ENCODE peak calls at places on chromosome 2, in six cellular contexts. One of them, this sample, is unnamed.
A peak's percentile ranks its signal among the peaks of the same experiment; 100 is the strongest.

GRCh38 chr2:12674644-12675328 is 42.0 kb upstream of the TRIB2 start:
- DNase-seq in pancreas: no peak
- DNase-seq in kidney epithelial cell: no peak
- DNase-seq in fibroblast of villous mesenchyme: no peak
- DNase-seq in PC-3: no peak
- DNase-seq in tibial artery: no peak
- DNase-seq in this sample: no peak

GRCh38 chr2:40758778-40759177 is 306.9 kb upstream of the SLC8A1 start:
- DNase-seq in pancreas: no peak
- DNase-seq in kidney epithelial cell: no peak
- DNase-seq in fibroblast of villous mesenchyme: peak; percentile 4
- DNase-seq in PC-3: no peak
- DNase-seq in tibial artery: no peak
- DNase-seq in this sample: peak; percentile 11

GRCh38 chr2:143452817-143453462 is 323.7 kb downstream of the ARHGAP15 start:
- DNase-seq in pancreas: no peak
- DNase-seq in kidney epithelial cell: no peak
- DNase-seq in fibroblast of villous mesenchyme: no peak
- DNase-seq in PC-3: no peak
- DNase-seq in tibial artery: no peak
- DNase-seq in this sample: no peak

GRCh38 chr2:32680937-32681336 is 53.1 kb downstream of the TTC27 start:
- DNase-seq in pancreas: no peak
- DNase-seq in kidney epithelial cell: no peak
- DNase-seq in fibroblast of villous mesenchyme: no peak
- DNase-seq in PC-3: peak; percentile 26
- DNase-seq in tibial artery: no peak
- DNase-seq in this sample: no peak

GRCh38 chr2:96147593-96148201 is 2.5 kb upstream of the DUSP2 start:
- DNase-seq in pancreas: peak; percentile 20
- DNase-seq in kidney epithelial cell: no peak
- DNase-seq in fibroblast of villous mesenchyme: no peak
- DNase-seq in PC-3: no peak
- DNase-seq in tibial artery: peak; percentile 60
- DNase-seq in this sample: no peak

GRCh38 chr2:169683054-169683424 is 11.2 kb downstream of the CFAP210 start:
- DNase-seq in pancreas: no peak
- DNase-seq in kidney epithelial cell: no peak
- DNase-seq in fibroblast of villous mesenchyme: no peak
- DNase-seq in PC-3: peak; percentile 72
- DNase-seq in tibial artery: no peak
- DNase-seq in this sample: no peak

GRCh38 chr2:207416936-207417718 is 112.6 kb upstream of the CREB1 start:
- DNase-seq in pancreas: no peak
- DNase-seq in kidney epithelial cell: peak; percentile 51
- DNase-seq in fibroblast of villous mesenchyme: no peak
- DNase-seq in PC-3: peak; percentile 39
- DNase-seq in tibial artery: no peak
- DNase-seq in this sample: peak; percentile 18

GRCh38 chr2:173488861-173489260 is 134.2 kb downstream of the CDCA7 start:
- DNase-seq in pancreas: no peak
- DNase-seq in kidney epithelial cell: no peak
- DNase-seq in fibroblast of villous mesenchyme: no peak
- DNase-seq in PC-3: peak; percentile 3
- DNase-seq in tibial artery: no peak
- DNase-seq in this sample: peak; percentile 22

GRCh38 chr2:161123531-161124030 is 36.6 kb upstream of the TANK start:
- DNase-seq in pancreas: no peak
- DNase-seq in kidney epithelial cell: no peak
- DNase-seq in fibroblast of villous mesenchyme: no peak
- DNase-seq in PC-3: peak; percentile 88
- DNase-seq in tibial artery: no peak
- DNase-seq in this sample: no peak

GRCh38 chr2:50086450-50086849 is 932.1 kb upstream of the FSHR start:
- DNase-seq in pancreas: no peak
- DNase-seq in kidney epithelial cell: no peak
- DNase-seq in fibroblast of villous mesenchyme: no peak
- DNase-seq in PC-3: no peak
- DNase-seq in tibial artery: no peak
- DNase-seq in this sample: no peak

GRCh38 chr2:18474690-18475089 is 85.8 kb downstream of the RDH14 start:
- DNase-seq in pancreas: no peak
- DNase-seq in kidney epithelial cell: no peak
- DNase-seq in fibroblast of villous mesenchyme: no peak
- DNase-seq in PC-3: no peak
- DNase-seq in tibial artery: no peak
- DNase-seq in this sample: peak; percentile 23

GRCh38 chr2:72512376-72512775 is 313.5 kb downstream of the EXOC6B start:
- DNase-seq in pancreas: no peak
- DNase-seq in kidney epithelial cell: no peak
- DNase-seq in fibroblast of villous mesenchyme: no peak
- DNase-seq in PC-3: no peak
- DNase-seq in tibial artery: no peak
- DNase-seq in this sample: no peak

GRCh38 chr2:16252251-16252650 is 311.9 kb downstream of the MYCN start:
- DNase-seq in pancreas: no peak
- DNase-seq in kidney epithelial cell: no peak
- DNase-seq in fibroblast of villous mesenchyme: no peak
- DNase-seq in PC-3: no peak
- DNase-seq in tibial artery: no peak
- DNase-seq in this sample: no peak

GRCh38 chr2:121072784-121073183 is 212.2 kb downstream of the TFCP2L1 start:
- DNase-seq in pancreas: no peak
- DNase-seq in kidney epithelial cell: no peak
- DNase-seq in fibroblast of villous mesenchyme: no peak
- DNase-seq in PC-3: no peak
- DNase-seq in tibial artery: no peak
- DNase-seq in this sample: no peak

GRCh38 chr2:130890941-130891669 is 54.4 kb downstream of the ARHGEF4 start:
- DNase-seq in pancreas: no peak
- DNase-seq in kidney epithelial cell: no peak
- DNase-seq in fibroblast of villous mesenchyme: no peak
- DNase-seq in PC-3: peak; percentile 57
- DNase-seq in tibial artery: no peak
- DNase-seq in this sample: no peak

GRCh38 chr2:106562826-106563594 is 75.8 kb downstream of the CD8B2 start:
- DNase-seq in pancreas: no peak
- DNase-seq in kidney epithelial cell: no peak
- DNase-seq in fibroblast of villous mesenchyme: no peak
- DNase-seq in PC-3: no peak
- DNase-seq in tibial artery: no peak
- DNase-seq in this sample: no peak

GRCh38 chr2:121349721-121350401 is 64.9 kb upstream of the TFCP2L1 start:
- DNase-seq in pancreas: no peak
- DNase-seq in kidney epithelial cell: no peak
- DNase-seq in fibroblast of villous mesenchyme: no peak
- DNase-seq in PC-3: no peak
- DNase-seq in tibial artery: no peak
- DNase-seq in this sample: no peak

DNA sequence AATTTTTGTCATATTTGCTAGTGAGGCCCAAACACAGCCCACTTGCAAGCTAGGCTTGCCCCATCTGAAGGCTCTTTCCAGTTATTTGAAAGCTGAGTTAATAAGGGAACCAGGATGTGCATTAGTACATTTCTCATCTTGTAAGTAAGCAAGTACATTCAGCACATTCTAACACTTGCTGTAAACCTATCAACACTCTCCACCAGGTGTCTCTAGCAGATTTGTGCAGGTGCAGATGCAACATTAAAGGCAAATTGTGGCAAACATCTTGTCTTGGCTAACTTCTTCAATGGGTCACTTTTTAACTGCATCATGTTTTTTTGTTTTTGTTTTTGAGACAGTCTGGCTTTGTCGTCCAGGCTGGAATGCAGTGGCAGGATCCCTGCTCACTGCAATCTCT is 25.3 kb upstream of the MFSD6 start:
- DNase-seq in pancreas: no peak
- DNase-seq in kidney epithelial cell: peak; percentile 42
- DNase-seq in fibroblast of villous mesenchyme: peak; percentile 59
- DNase-seq in PC-3: peak; percentile 72
- DNase-seq in tibial artery: no peak
- DNase-seq in this sample: peak; percentile 65
- TF ChIP-seq CTCF in pancreas: peak; percentile 20
- TF ChIP-seq CTCF in kidney epithelial cell: peak; percentile 58
- TF ChIP-seq CTCF in fibroblast of villous mesenchyme: peak; percentile 42
- TF ChIP-seq CTCF in PC-3: peak; percentile 80
- TF ChIP-seq CTCF in tibial artery: peak; percentile 32
- TF ChIP-seq CTCF in this sample: peak; percentile 46

GRCh38 chr2:231684314-231685223 is 23.8 kb upstream of the PTMA start:
- DNase-seq in pancreas: no peak
- DNase-seq in kidney epithelial cell: no peak
- DNase-seq in fibroblast of villous mesenchyme: no peak
- DNase-seq in PC-3: no peak
- DNase-seq in tibial artery: no peak
- DNase-seq in this sample: no peak

GRCh38 chr2:231685349-231686191 is 22.8 kb upstream of the PTMA start:
- DNase-seq in pancreas: no peak
- DNase-seq in kidney epithelial cell: no peak
- DNase-seq in fibroblast of villous mesenchyme: no peak
- DNase-seq in PC-3: no peak
- DNase-seq in tibial artery: no peak
- DNase-seq in this sample: no peak

GRCh38 chr2:231687133-231687852 is 21.0 kb upstream of the PTMA start:
- DNase-seq in pancreas: peak; percentile 71
- DNase-seq in kidney epithelial cell: no peak
- DNase-seq in fibroblast of villous mesenchyme: peak; percentile 51
- DNase-seq in PC-3: peak; percentile 31
- DNase-seq in tibial artery: no peak
- DNase-seq in this sample: peak; percentile 30

GRCh38 chr2:231687961-231688360 is 20.4 kb upstream of the PTMA start:
- DNase-seq in pancreas: no peak
- DNase-seq in kidney epithelial cell: no peak
- DNase-seq in fibroblast of villous mesenchyme: no peak
- DNase-seq in PC-3: no peak
- DNase-seq in tibial artery: no peak
- DNase-seq in this sample: no peak

DNA sequence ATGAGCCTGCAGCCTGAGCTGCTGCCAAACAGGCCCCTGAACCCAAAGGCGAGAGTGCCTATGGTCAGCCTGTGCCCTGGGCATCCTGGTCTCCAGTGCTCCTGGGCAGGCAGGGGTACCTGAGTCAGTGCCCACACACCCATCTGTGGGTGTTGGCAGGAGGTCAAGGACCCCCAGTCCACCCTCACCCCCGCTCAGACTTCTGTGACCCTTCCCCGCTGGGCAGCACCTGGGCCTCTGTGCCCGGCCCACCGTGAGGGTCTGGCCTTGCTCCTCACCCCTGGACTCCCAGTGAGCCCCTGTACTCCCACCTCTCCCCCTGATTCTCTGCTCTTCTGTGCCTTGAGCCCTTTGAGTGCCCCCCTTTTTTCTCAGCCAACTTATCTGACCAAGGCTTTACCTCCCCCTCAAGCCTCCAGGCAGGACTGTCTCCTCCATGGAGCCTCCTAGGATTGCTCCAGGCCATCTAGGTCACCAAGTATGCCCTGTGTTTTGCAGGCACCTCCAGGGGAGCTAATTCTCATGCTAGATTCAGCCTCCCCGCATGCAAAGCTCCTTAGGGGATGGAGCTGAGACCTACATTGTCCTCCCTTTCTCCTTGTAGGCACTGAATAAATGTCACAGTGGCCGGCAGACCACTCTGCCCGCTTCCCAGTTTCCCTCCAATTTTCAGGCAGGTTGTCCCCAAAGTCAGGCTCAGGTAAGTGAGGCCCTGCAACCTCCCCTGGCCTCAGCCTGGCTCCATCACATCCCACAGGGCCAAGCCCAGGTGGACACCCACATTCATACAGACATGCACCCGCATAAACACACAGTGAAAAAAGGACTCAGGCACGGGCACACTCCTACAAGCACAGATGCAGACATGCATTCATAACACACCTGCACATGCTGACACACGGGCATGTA is 21.9 kb upstream of the PTMA start:
- DNase-seq in pancreas: no peak
- DNase-seq in kidney epithelial cell: no peak
- DNase-seq in fibroblast of villous mesenchyme: no peak
- DNase-seq in PC-3: no peak
- DNase-seq in tibial artery: no peak
- DNase-seq in this sample: no peak
- H3K4me3 ChIP-seq in pancreas: no peak overlapping the region
- H3K4me3 ChIP-seq in kidney epithelial cell: no peak overlapping the region
- H3K4me3 ChIP-seq in fibroblast of villous mesenchyme: no peak overlapping the region
- H3K4me3 ChIP-seq in PC-3: no peak overlapping the region
- H3K4me3 ChIP-seq in tibial artery: no peak overlapping the region
- H3K4me3 ChIP-seq in this sample: no peak overlapping the region

GRCh38 chr2:34102359-34102758 is 503.3 kb upstream of the FAM98A start:
- DNase-seq in pancreas: no peak
- DNase-seq in kidney epithelial cell: no peak
- DNase-seq in fibroblast of villous mesenchyme: no peak
- DNase-seq in PC-3: peak; percentile 10
- DNase-seq in tibial artery: no peak
- DNase-seq in this sample: peak; percentile 6

GRCh38 chr2:34099377-34099776 is 500.3 kb upstream of the FAM98A start:
- DNase-seq in pancreas: no peak
- DNase-seq in kidney epithelial cell: no peak
- DNase-seq in fibroblast of villous mesenchyme: no peak
- DNase-seq in PC-3: no peak
- DNase-seq in tibial artery: no peak
- DNase-seq in this sample: no peak

GRCh38 chr2:34093790-34094189 is 494.7 kb upstream of the FAM98A start:
- DNase-seq in pancreas: no peak
- DNase-seq in kidney epithelial cell: no peak
- DNase-seq in fibroblast of villous mesenchyme: no peak
- DNase-seq in PC-3: no peak
- DNase-seq in tibial artery: no peak
- DNase-seq in this sample: no peak

GRCh38 chr2:34096552-34097171 is 497.6 kb upstream of the FAM98A start:
- DNase-seq in pancreas: peak; percentile 37
- DNase-seq in kidney epithelial cell: no peak
- DNase-seq in fibroblast of villous mesenchyme: peak; percentile 48
- DNase-seq in PC-3: peak; percentile 84
- DNase-seq in tibial artery: no peak
- DNase-seq in this sample: peak; percentile 72
- TF ChIP-seq CTCF in pancreas: peak; percentile 84
- TF ChIP-seq CTCF in kidney epithelial cell: peak; percentile 64
- TF ChIP-seq CTCF in fibroblast of villous mesenchyme: peak; percentile 55
- TF ChIP-seq CTCF in PC-3: peak; percentile 85
- TF ChIP-seq CTCF in tibial artery: peak; percentile 60
- TF ChIP-seq CTCF in this sample: peak; percentile 58

GRCh38 chr2:39666489-39667141 is 898 bp downstream of the TMEM178A start:
- DNase-seq in pancreas: no peak
- DNase-seq in kidney epithelial cell: no peak
- DNase-seq in fibroblast of villous mesenchyme: peak; percentile 7
- DNase-seq in PC-3: no peak
- DNase-seq in tibial artery: no peak
- DNase-seq in this sample: peak; percentile 13
- H3K4me3 ChIP-seq in pancreas: peak overlapping the region; percentile 52
- H3K4me3 ChIP-seq in kidney epithelial cell: peak overlapping the region; percentile 49
- H3K4me3 ChIP-seq in fibroblast of villous mesenchyme: peak overlapping the region; percentile 48
- H3K4me3 ChIP-seq in PC-3: peak overlapping the region; percentile 54
- H3K4me3 ChIP-seq in tibial artery: peak overlapping the region; percentile 82
- H3K4me3 ChIP-seq in this sample: peak overlapping the region; percentile 27